ENCODE peak calls at places on chromosomes 4 and X, in four cellular contexts. D is OCI-LY7, M is testis, A is right lobe of liver. O is an unnamed sample.

GRCh38 chr4:163251204-163251603 is 81.2 kb downstream of the NPY1R start:
- DNase-seq in D (no peak), M (no peak), A (no peak), O (no peak)

GRCh38 chr4:101818362-101818761 is 27.8 kb downstream of the BANK1 start:
- DNase-seq in D (no peak), M (no peak), A (no peak), O (no peak)

GRCh38 chr4:10015140-10015753 is 6.0 kb downstream of the SLC2A9 start:
- DNase-seq in D (peak), M (peak), A (no peak), O (peak)

GRCh38 chr4:38591617-38592337 is 72.2 kb upstream of the KLF3 start:
- DNase-seq in D (no peak), M (no peak), A (no peak), O (no peak)

GRCh38 chrX:12955882-12956703 is 18.8 kb upstream of the TMSB4X start:
- DNase-seq in D (peak), M (no peak), A (peak), O (no peak)

GRCh38 chrX:629230-630006 is 1.2 kb upstream of the SHOX start:
- DNase-seq in D (no peak), M (no peak), A (no peak), O (no peak)

GRCh38 chr4:7387925-7388324 is 46.8 kb downstream of the PSAPL1 start:
- DNase-seq in D (no peak), M (no peak), A (no peak), O (no peak)

GRCh38 chr4:114208747-114209146 is 229.3 kb upstream of the ARSJ start:
- DNase-seq in D (no peak), M (no peak), A (no peak), O (peak)

GRCh38 chrX:71181558-71181909 is 36.9 kb downstream of the NLGN3 start:
- DNase-seq in D (peak), M (peak), A (no peak), O (no peak)

GRCh38 chr4:17544831-17545234 is 29.9 kb downstream of the CLRN2 start:
- DNase-seq in D (no peak), M (no peak), A (no peak), O (no peak)

GRCh38 chr4:34009951-34010350 is 2234.4 kb downstream of the ARAP2 start:
- DNase-seq in D (no peak), M (no peak), A (no peak), O (no peak)

GRCh38 chrX:100994352-100995281 is 25.1 kb downstream of the ARL13A start:
- DNase-seq in D (no peak), M (no peak), A (no peak), O (peak)

GRCh38 chr4:140932646-140933045 is 176.5 kb upstream of the TBC1D9 start:
- DNase-seq in D (no peak), M (no peak), A (no peak), O (no peak)

GRCh38 chr4:89661490-89661889 is 175.5 kb downstream of the SNCA start:
- DNase-seq in D (no peak), M (no peak), A (no peak), O (no peak)

GRCh38 chr4:25180524-25181131 is 20.4 kb upstream of the SEPSECS start:
- DNase-seq in D (peak), M (peak), A (no peak), O (peak)

GRCh38 chrX:15072880-15073279 is 197.0 kb downstream of the ASB9 start:
- DNase-seq in D (no peak), M (no peak), A (no peak), O (no peak)

GRCh38 chrX:16239211-16239610 is 71.9 kb downstream of the MAGEB17 start:
- DNase-seq in D (no peak), M (no peak), A (no peak), O (no peak)

GRCh38 chr4:78059524-78059889 is 2.4 kb downstream of the FRAS1 start:
- DNase-seq in D (peak), M (peak), A (peak), O (peak)

GRCh38 chrX:150205011-150205410 is 158.1 kb upstream of the MAMLD1 start:
- DNase-seq in D (no peak), M (peak), A (no peak), O (no peak)

GRCh38 chr4:125123710-125124109 is 191.0 kb upstream of the FAT4 start:
- DNase-seq in D (no peak), M (no peak), A (no peak), O (no peak)

GRCh38 chrX:124208675-124209074 is 123.8 kb upstream of the TEX13D start:
- DNase-seq in D (no peak), M (no peak), A (no peak), O (no peak)

GRCh38 chr4:113871080-113871479 is 108.4 kb downstream of the ARSJ start:
- DNase-seq in D (no peak), M (no peak), A (no peak), O (no peak)

GRCh38 chrX:106912864-106913263 is 7.3 kb upstream of the CLDN2 start:
- DNase-seq in D (no peak), M (no peak), A (no peak), O (peak)

GRCh38 chr4:93658443-93658842 is 170.1 kb upstream of the ATOH1 start:
- DNase-seq in D (no peak), M (no peak), A (no peak), O (no peak)

GRCh38 chrX:45781901-45782553 is 581.4 kb upstream of the DIPK2B start:
- DNase-seq in D (no peak), M (no peak), A (no peak), O (no peak)

GRCh38 chr4:121053601-121054143 is 18.7 kb downstream of the NDNF start:
- DNase-seq in D (no peak), M (no peak), A (no peak), O (no peak)

GRCh38 chr4:143699331-143700059 is 980 bp downstream of the FREM3 start:
- DNase-seq in D (no peak), M (no peak), A (no peak), O (no peak)

GRCh38 chrX:21996872-21997271 is 35.3 kb upstream of the PHEX start:
- DNase-seq in D (no peak), M (no peak), A (no peak), O (no peak)

GRCh38 chr4:19523964-19524363 is 727.7 kb upstream of the SLIT2 start:
- DNase-seq in D (no peak), M (no peak), A (no peak), O (no peak)

GRCh38 chr4:140212646-140213045 is 58.7 kb upstream of the MAML3 start:
- DNase-seq in D (no peak), M (no peak), A (no peak), O (peak)

GRCh38 chr4:156672924-156673323 is 298.7 kb downstream of the PDGFC start:
- DNase-seq in D (no peak), M (no peak), A (no peak), O (no peak)

GRCh38 chr4:103098331-103098730 is 1.3 kb downstream of the BDH2 start:
- DNase-seq in D (no peak), M (no peak), A (no peak), O (no peak)

GRCh38 chr4:184911310-184911709 is 85.5 kb upstream of the ACSL1 start:
- DNase-seq in D (no peak), M (no peak), A (no peak), O (no peak)

GRCh38 chr4:97235516-97235915 is 907.8 kb downstream of the STPG2 start:
- DNase-seq in D (no peak), M (no peak), A (no peak), O (no peak)

GRCh38 chrX:133676344-133677122 is 261.2 kb upstream of the GPC4 start:
- DNase-seq in D (no peak), M (no peak), A (no peak), O (peak)

GRCh38 chrX:133681897-133682296 is 266.6 kb upstream of the GPC4 start:
- DNase-seq in D (no peak), M (no peak), A (no peak), O (no peak)

GRCh38 chrX:133674726-133675470 is 259.6 kb upstream of the GPC4 start:
- DNase-seq in D (no peak), M (no peak), A (no peak), O (peak)

GRCh38 chrX:133681416-133681815 is 266.1 kb upstream of the GPC4 start:
- DNase-seq in D (no peak), M (no peak), A (no peak), O (no peak)

GRCh38 chrX:133677123-133678063 is 262.1 kb upstream of the GPC4 start:
- DNase-seq in D (no peak), M (no peak), A (no peak), O (peak)
- H3K27ac ChIP-seq in D (no peak), M (no peak), A (no peak), O (no peak)

DNA sequence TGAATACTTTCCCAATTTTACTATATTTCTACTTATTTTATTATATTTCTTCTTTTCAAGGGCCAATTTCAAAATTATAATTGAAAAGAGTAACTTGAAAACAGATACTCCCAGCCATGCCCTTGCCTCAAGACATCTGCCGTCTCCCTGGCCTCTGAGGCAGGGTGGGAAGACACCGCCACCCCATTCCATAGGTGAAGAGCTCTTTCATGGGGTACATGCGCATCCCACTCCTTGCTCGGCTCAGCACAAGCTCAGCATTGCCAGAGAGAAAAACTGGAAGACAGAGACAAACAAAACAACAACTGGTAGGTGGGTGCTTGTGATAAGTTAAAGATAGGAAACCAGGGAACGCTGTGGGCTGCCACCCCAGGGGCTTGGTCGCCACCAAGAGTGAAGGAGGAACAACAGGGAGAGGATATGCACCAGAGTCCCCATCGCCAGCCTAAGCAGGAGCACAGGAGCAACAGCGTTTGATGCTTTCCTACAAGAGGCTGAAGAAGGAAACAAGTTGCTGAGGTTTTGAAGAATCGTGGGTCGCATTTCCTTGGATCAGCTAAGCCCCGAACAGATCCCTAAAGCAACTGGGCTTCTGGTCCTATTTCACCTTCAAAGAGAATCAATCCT is 11.3 kb downstream of the TMEM154 start:
- DNase-seq in D (peak), M (no peak), A (no peak), O (no peak)
- H3K27ac ChIP-seq in D (peak), M (no peak), A (no peak), O (no peak)

GRCh38 chr4:122787940-122788339 is 38.7 kb upstream of the FGF2 start:
- DNase-seq in D (no peak), M (no peak), A (no peak), O (no peak)

GRCh38 chr4:122788935-122789334 is 37.7 kb upstream of the FGF2 start:
- DNase-seq in D (no peak), M (no peak), A (no peak), O (no peak)

GRCh38 chr4:122785099-122785498 is 41.5 kb upstream of the FGF2 start:
- DNase-seq in D (no peak), M (no peak), A (no peak), O (no peak)

GRCh38 chr4:122783301-122784215 is 43.1 kb upstream of the FGF2 start:
- DNase-seq in D (no peak), M (peak), A (peak), O (no peak)

DNA sequence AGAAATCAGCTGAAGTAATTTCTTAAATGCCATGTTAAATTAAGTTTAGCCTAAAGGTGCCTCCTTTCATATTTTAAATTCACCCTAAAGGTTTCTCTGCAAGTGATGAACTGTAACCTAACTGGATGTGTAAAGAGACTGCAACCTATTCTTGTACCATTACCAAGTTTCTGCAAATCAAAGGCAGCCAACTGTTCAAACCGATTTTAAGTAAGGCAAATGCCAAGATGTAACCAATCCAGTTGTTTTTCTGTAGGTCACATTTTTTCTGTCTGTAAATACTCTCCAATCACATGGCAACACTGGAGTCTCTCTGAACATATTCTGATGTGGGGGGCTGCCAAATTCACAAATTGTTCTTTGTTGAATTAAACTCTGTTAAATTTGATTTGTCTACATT is 42.4 kb upstream of the FGF2 start:
- DNase-seq in D (no peak), M (no peak), A (no peak), O (no peak)
- H3K27ac ChIP-seq in D (no peak), M (no peak), A (no peak), O (no peak)

GRCh38 chr4:108622022-108622421 is 1.6 kb downstream of the RPL34 start:
- DNase-seq in D (no peak), M (no peak), A (no peak), O (no peak)

GRCh38 chr4:108620933-108621905 is 843 bp downstream of the RPL34 start:
- DNase-seq in D (peak), M (no peak), A (no peak), O (peak)

GRCh38 chr4:108620101-108620932 is at the start of gene RPL34:
- DNase-seq in D (peak), M (peak), A (peak), O (peak)

GRCh38 chr4:108622828-108623227 is 2.5 kb downstream of the RPL34 start:
- DNase-seq in D (no peak), M (no peak), A (no peak), O (no peak)

DNA sequence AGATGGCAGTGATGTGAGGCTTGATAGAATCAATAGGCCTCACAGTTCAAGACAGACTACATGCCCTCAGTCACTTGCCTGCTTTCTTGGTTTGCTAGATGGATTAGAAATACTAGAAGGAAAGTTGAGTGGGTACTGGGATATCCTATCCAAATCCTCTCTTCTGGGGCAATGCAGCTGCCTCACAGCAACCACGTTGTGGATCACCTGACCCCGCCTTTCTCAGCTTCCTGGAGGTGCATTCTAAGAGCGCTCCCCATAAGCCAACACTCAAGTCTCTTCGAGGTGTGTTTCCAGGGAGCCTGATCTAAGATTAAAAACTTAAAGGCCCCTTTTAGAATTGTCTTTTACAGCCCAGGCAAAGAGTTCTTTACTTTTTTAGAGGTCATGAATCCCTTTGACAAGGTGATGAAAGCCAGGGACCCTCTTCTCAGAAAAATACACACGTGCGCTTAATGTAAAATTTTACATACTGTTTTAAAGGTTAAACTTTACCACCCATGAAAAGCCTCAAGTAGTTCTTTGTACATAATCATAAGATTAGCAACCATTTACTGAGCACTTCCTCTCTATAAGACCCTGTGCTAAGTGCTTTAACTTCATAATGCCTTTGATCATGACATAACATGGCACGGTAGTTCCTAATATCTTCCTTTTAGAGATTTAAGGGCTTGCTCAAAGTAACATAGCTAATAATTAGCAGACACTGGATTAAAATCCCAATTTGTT is 840 bp upstream of the RPL34 start:
- DNase-seq in D (no peak), M (no peak), A (no peak), O (peak)
- H3K27ac ChIP-seq in D (no peak), M (peak), A (peak), O (peak)

DNA sequence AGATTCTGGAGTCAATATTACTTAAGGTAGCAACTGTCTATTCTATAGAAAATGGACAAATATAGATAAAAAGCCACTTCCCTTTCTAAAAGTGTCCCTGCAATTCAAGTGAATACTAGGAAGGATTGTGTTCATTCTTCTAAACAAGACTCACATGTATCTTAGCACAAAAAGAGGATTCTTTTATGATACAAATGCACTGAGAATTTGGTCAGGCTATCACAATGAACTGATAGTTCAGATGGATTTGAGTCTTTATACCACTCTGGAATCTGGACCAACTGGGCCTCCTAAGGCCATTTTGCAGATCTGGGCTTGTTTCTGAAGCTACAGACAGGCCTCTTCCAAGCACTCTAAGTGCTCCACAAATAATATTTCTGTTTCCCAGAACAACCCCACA is 7.1 kb downstream of the PKD2 start:
- DNase-seq in D (no peak), M (no peak), A (no peak), O (no peak)
- H3K27ac ChIP-seq in D (no peak), M (no peak), A (no peak), O (no peak)

GRCh38 chr4:151407466-151408379 is 1.3 kb upstream of the FHIP1A start:
- DNase-seq in D (no peak), M (peak), A (peak), O (peak)

GRCh38 chr4:151408380-151408629 is 671 bp upstream of the FHIP1A start:
- DNase-seq in D (no peak), M (no peak), A (no peak), O (no peak)

GRCh38 chr4:151408630-151409469 is at the start of gene FHIP1A:
- DNase-seq in D (peak), M (peak), A (peak), O (peak)

GRCh38 chr4:151409470-151410313 is 716 bp downstream of the FHIP1A start:
- DNase-seq in D (no peak), M (peak), A (peak), O (peak)

DNA sequence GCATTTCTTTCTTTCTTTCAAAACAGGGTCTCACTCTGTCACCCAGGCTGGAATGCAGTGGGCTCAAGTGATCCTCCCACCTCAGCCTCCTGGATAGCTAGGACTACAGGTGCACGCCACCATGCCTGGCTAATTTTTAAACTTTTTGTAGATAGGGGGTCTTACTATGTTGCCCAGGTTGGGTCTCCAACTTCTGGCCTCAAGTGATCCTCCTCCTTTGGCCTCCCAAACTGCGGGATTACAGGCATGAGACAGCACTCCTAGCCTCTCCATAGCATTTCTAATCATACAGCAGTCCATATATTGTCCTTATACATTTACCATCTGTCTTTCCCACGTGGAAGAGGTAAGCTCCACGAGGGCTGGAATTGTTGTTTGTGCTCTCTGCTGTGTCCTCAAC is 2.0 kb upstream of the FHIP1A start:
- DNase-seq in D (no peak), M (no peak), A (no peak), O (no peak)
- H3K27ac ChIP-seq in D (no peak), M (no peak), A (no peak), O (no peak)

GRCh38 chr4:2843023-2843908 is at the start of gene ADD1:
- DNase-seq in D (peak), M (peak), A (peak), O (peak)
- H3K27ac ChIP-seq in D (peak), M (peak), A (peak), O (peak)

GRCh38 chr4:5683566-5683965 is 24.8 kb downstream of the EVC2 start:
- DNase-seq in D (no peak), M (peak), A (no peak), O (no peak)
- H3K27ac ChIP-seq in D (no peak), M (no peak), A (no peak), O (no peak)